ENCODE peak calls at places on chromosomes 12 and 14, in four cellular contexts. H, I, M and S are unnamed samples.

GRCh38 chr14:74671789-74672188 is 41.1 kb downstream of the AREL1 start:
- DNase-seq in H (no peak), I (no peak), M (no peak), S (no peak)

GRCh38 chr12:100927825-100928224 is 133.2 kb downstream of the ANO4 start:
- DNase-seq in H (no peak), I (no peak), M (no peak), S (no peak)

GRCh38 chr14:105876158-105876557 is 349.8 kb downstream of the TMEM121 start:
- DNase-seq in H (no peak), I (no peak), M (no peak), S (no peak)

GRCh38 chr14:101558739-101559240 is 2.5 kb upstream of the DIO3 start:
- DNase-seq in H (no peak), I (no peak), M (no peak), S (no peak)

GRCh38 chr12:93669452-93669851 is 7.7 kb upstream of the CRADD start:
- DNase-seq in H (no peak), I (no peak), M (no peak), S (no peak)

GRCh38 chr14:103058209-103059055 is 1.1 kb upstream of the CDC42BPB start:
- DNase-seq in H (no peak), I (no peak), M (no peak), S (no peak)

GRCh38 chr12:2535583-2536187 is 259.1 kb upstream of the FKBP4 start:
- DNase-seq in H (no peak), I (no peak), M (no peak), S (no peak)

GRCh38 chr12:57069522-57069921 is 9.1 kb downstream of the NEMP1 start:
- DNase-seq in H (peak; percentile 79), I (no peak), M (peak; percentile 73), S (peak; percentile 77)

GRCh38 chr14:38208825-38209562 is 1.3 kb downstream of the SSTR1 start:
- DNase-seq in H (no peak), I (no peak), M (peak; percentile 83), S (no peak)

GRCh38 chr12:6768385-6769002 is 2.3 kb downstream of the PTMS start:
- DNase-seq in H (no peak), I (no peak), M (peak; percentile 38), S (no peak)

GRCh38 chr12:44874981-44875416 is 1.1 kb downstream of the NELL2 start:
- DNase-seq in H (peak; percentile 32), I (peak; percentile 8), M (no peak), S (peak; percentile 22)

GRCh38 chr12:121812320-121812871 is 8.6 kb downstream of the SETD1B start:
- DNase-seq in H (peak; percentile 42), I (no peak), M (peak; percentile 85), S (no peak)

GRCh38 chr12:122121341-122122192 is 43.0 kb downstream of the MLXIP start:
- DNase-seq in H (no peak), I (no peak), M (no peak), S (no peak)

GRCh38 chr12:56931474-56931978 is 2.7 kb downstream of the SDR9C7 start:
- DNase-seq in H (peak; percentile 14), I (peak; percentile 5), M (peak; percentile 45), S (peak; percentile 3)

GRCh38 chr14:93274055-93274806 is 58.6 kb downstream of the BTBD7 start:
- DNase-seq in H (no peak), I (no peak), M (no peak), S (no peak)

GRCh38 chr12:25438638-25439037 is 114.4 kb downstream of the LMNTD1 start:
- DNase-seq in H (no peak), I (no peak), M (no peak), S (no peak)

GRCh38 chr14:28777773-28778606 is 11.4 kb downstream of the FOXG1 start:
- DNase-seq in H (no peak), I (no peak), M (no peak), S (no peak)

GRCh38 chr12:26786491-26787124 is 46.4 kb downstream of the ITPR2 start:
- DNase-seq in H (no peak), I (no peak), M (no peak), S (no peak)

GRCh38 chr14:60561845-60562746 is 53.1 kb downstream of the SIX6 start:
- DNase-seq in H (peak; percentile 14), I (peak; percentile 53), M (peak; percentile 20), S (no peak)

GRCh38 chr12:95218164-95218851 is 701 bp downstream of the VEZT start:
- DNase-seq in H (peak; percentile 50), I (peak; percentile 23), M (peak; percentile 87), S (peak; percentile 51)

GRCh38 chr12:49972122-49972521 is 625 bp upstream of the AQP6 start:
- DNase-seq in H (no peak), I (no peak), M (no peak), S (no peak)

GRCh38 chr14:98623806-98624430 is 648.1 kb downstream of the BCL11B start:
- DNase-seq in H (no peak), I (no peak), M (no peak), S (no peak)

GRCh38 chr12:118052324-118053070 is 8.5 kb downstream of the WSB2 start:
- DNase-seq in H (no peak), I (no peak), M (peak; percentile 89), S (no peak)

GRCh38 chr12:87801860-87802720 is 227.1 kb downstream of the C12orf50 start:
- DNase-seq in H (no peak), I (no peak), M (no peak), S (no peak)

GRCh38 chr14:91890291-91890749 is 23.0 kb upstream of the TC2N start:
- DNase-seq in H (no peak), I (no peak), M (no peak), S (no peak)

GRCh38 chr12:89707992-89708792 is 446 bp downstream of the ATP2B1 start:
- DNase-seq in H (peak; percentile 39), I (no peak), M (peak; percentile 46), S (no peak)